ENCODE peak calls at places on chromosome 1, in seven cellular contexts. P, Q, A, L, R, I and T are unnamed samples.

GRCh38 chr1:16146888-16147614 is 8.8 kb downstream of the EPHA2 start:
- DNase-seq in P (no peak), R (no peak), Q (no peak), A (no peak), I (no peak), L (no peak), T (no peak)

GRCh38 chr1:150895618-150896017 is 8.7 kb downstream of the CTXND2 start:
- DNase-seq in P (no peak), A (peak), R (no peak), Q (peak), I (peak), L (no peak), T (no peak)

GRCh38 chr1:235450886-235451457 is 53.3 kb downstream of the B3GALNT2 start:
- DNase-seq in P (no peak), A (no peak), L (no peak), Q (no peak), I (no peak), R (no peak), T (no peak)

GRCh38 chr1:92784051-92784638 is 763 bp downstream of the EVI5 start:
- DNase-seq in Q (peak), R (peak), P (no peak), I (no peak), A (peak), L (peak), T (no peak)

GRCh38 chr1:213418268-213419068 is 367.4 kb downstream of the RPS6KC1 start:
- DNase-seq in A (no peak), Q (no peak), P (no peak), L (no peak), R (no peak), I (no peak), T (no peak)

GRCh38 chr1:43552059-43552742 is 21.5 kb downstream of the PTPRF start:
- DNase-seq in A (no peak), I (no peak), Q (no peak), P (no peak), R (no peak), L (no peak), T (no peak)

GRCh38 chr1:179126338-179127060 is 44.6 kb downstream of the TOR3A start:
- DNase-seq in R (peak), A (no peak), I (no peak), Q (peak), P (no peak), L (no peak), T (no peak)

GRCh38 chr1:21318714-21319159 is 28.5 kb upstream of the ECE1 start:
- DNase-seq in P (no peak), A (peak), R (peak), I (no peak), Q (peak), L (no peak), T (no peak)

GRCh38 chr1:69569281-69569970 is 1.7 kb downstream of the LRRC7 start:
- DNase-seq in L (no peak), I (no peak), P (no peak), Q (no peak), R (no peak), A (no peak), T (no peak)

GRCh38 chr1:164184273-164184672 is 374.7 kb upstream of the PBX1 start:
- DNase-seq in I (no peak), P (no peak), Q (no peak), R (no peak), A (no peak), L (no peak), T (no peak)

GRCh38 chr1:151221616-151222015 is 23.3 kb downstream of the PIP5K1A start:
- DNase-seq in P (no peak), A (no peak), L (no peak), R (no peak), Q (peak), I (no peak), T (no peak)

GRCh38 chr1:13893456-13893855 is 193.5 kb downstream of the PRDM2 start:
- DNase-seq in Q (no peak), L (no peak), A (no peak), R (no peak), P (no peak), I (no peak), T (no peak)

GRCh38 chr1:230948903-230949302 is 29.8 kb downstream of the TTC13 start:
- DNase-seq in R (no peak), P (no peak), L (no peak), I (no peak), A (no peak), Q (no peak), T (no peak)

GRCh38 chr1:202625416-202626360 is 84.6 kb downstream of the SYT2 start:
- DNase-seq in Q (peak), L (peak), A (peak), R (peak), P (peak), I (peak), T (peak)

GRCh38 chr1:245512181-245512888 is 357.6 kb downstream of the KIF26B start:
- DNase-seq in Q (peak), I (no peak), P (no peak), L (no peak), A (no peak), R (no peak), T (no peak)

GRCh38 chr1:200659269-200659668 is 10.4 kb downstream of the DDX59 start:
- DNase-seq in Q (no peak), R (no peak), L (no peak), A (peak), P (no peak), I (no peak), T (no peak)

GRCh38 chr1:236302941-236303340 is 21.2 kb upstream of the ERO1B start:
- DNase-seq in R (no peak), L (peak), P (no peak), I (no peak), A (no peak), Q (no peak), T (no peak)

GRCh38 chr1:100213141-100213540 is 35.1 kb upstream of the LRRC39 start:
- DNase-seq in R (no peak), P (no peak), L (no peak), Q (no peak), A (no peak), I (no peak), T (no peak)

GRCh38 chr1:40679165-40679953 is 12.1 kb upstream of the NFYC start:
- DNase-seq in P (no peak), A (no peak), R (no peak), L (no peak), I (no peak), Q (no peak), T (peak)

GRCh38 chr1:6603851-6604558 is 1.3 kb upstream of the KLHL21 start:
- DNase-seq in I (no peak), L (no peak), Q (peak), P (peak), R (peak), A (peak), T (no peak)

GRCh38 chr1:214439352-214440119 is 111.9 kb downstream of the PTPN14 start:
- DNase-seq in A (no peak), R (no peak), L (peak), I (no peak), Q (peak), P (no peak), T (no peak)

GRCh38 chr1:200903793-200904192 is 9.1 kb downstream of the INAVA start:
- DNase-seq in R (no peak), P (no peak), L (no peak), I (no peak), A (no peak), Q (no peak), T (no peak)

GRCh38 chr1:24036080-24036479 is 56.0 kb upstream of the SRSF10 start:
- DNase-seq in I (no peak), L (no peak), A (no peak), Q (no peak), R (no peak), P (no peak), T (no peak)

GRCh38 chr1:15876357-15876756 is 28.9 kb downstream of the SPEN start:
- DNase-seq in I (no peak), A (peak), Q (no peak), L (no peak), P (no peak), R (no peak), T (no peak)

GRCh38 chr1:93758842-93759515 is 77.3 kb upstream of the BCAR3 start:
- DNase-seq in R (no peak), L (no peak), Q (peak), A (peak), P (no peak), I (no peak), T (no peak)

GRCh38 chr1:248622491-248623106 is 12.3 kb downstream of the OR2T11 start:
- DNase-seq in Q (peak), I (peak), R (no peak), A (no peak), P (no peak), L (peak), T (no peak)

GRCh38 chr1:82492168-82492567 is 691.4 kb downstream of the ADGRL2 start:
- DNase-seq in R (peak), L (no peak), Q (no peak), A (no peak), I (no peak), P (no peak), T (no peak)

GRCh38 chr1:10899490-10900264 is 103.2 kb upstream of the CASZ1 start:
- DNase-seq in R (no peak), Q (peak), L (no peak), I (no peak), A (no peak), P (no peak), T (no peak)

GRCh38 chr1:185652348-185652747 is 81.8 kb upstream of the HMCN1 start:
- DNase-seq in A (no peak), R (no peak), I (no peak), Q (peak), L (peak), P (no peak), T (no peak)
- TF ChIP-seq CTCF in A (peak), R (peak), I (peak), Q (peak), L (peak), P (peak), T (no peak)

DNA sequence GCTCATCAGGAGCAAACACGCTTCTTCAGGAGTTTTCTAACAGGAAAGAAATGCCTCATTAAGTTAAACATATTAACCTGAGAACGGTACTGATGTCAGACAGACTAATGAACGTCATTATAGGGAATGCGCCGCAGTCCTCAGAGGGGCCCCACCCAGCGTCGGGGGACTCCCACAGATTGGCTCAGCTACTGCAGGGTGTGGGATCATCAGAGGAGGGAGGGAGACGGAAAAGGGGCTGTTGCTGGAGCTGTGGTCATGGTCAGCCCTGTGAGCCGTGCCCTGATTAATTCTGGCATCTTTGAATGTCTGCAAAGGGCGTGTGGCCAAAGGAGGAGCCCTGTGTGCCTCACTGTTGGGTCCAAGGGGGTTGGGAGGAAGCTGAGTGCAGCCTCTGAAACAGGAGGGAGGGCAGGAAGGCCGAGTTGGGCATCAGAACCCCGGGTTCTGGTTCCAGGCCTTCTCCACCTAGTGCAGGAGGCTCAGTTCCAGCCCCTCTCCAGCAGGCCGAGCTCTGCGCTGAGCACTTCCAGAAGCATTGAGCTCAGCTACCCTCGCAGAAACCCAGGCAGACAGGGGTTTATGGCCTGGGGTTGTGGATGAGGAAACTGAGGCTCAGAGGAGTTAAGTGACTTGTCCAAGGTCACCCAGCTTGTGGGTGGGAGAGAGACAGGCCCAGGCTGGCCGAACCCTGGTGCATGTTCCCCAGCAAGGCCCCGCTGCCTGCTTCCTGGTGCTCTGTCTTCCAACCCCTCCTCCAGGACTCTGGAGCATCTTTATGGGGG is 348.7 kb downstream of the PTPRU start:
- DNase-seq in I (no peak), L (no peak), A (no peak), Q (peak), P (no peak), R (no peak), T (no peak)
- TF ChIP-seq CTCF in I (no peak), L (no peak), A (no peak), Q (no peak), P (no peak), R (no peak), T (no peak)

GRCh38 chr1:234231893-234232276 is 141.4 kb upstream of the COA6 start:
- DNase-seq in P (no peak), L (no peak), I (no peak), Q (no peak), R (no peak), A (no peak), T (no peak)
- TF ChIP-seq CTCF in P (no peak), L (no peak), I (no peak), Q (no peak), R (no peak), A (no peak), T (peak)

GRCh38 chr1:58783993-58784757 is at the start of gene JUN:
- DNase-seq in A (peak), R (peak), Q (peak), L (peak), P (peak), I (peak), T (peak)

GRCh38 chr1:58781541-58782307 is 2.1 kb downstream of the JUN start:
- DNase-seq in L (peak), R (peak), P (peak), Q (peak), A (no peak), I (no peak), T (peak)

GRCh38 chr1:58783090-58783992 is 506 bp downstream of the JUN start:
- DNase-seq in Q (peak), L (peak), I (no peak), P (peak), A (peak), R (peak), T (peak)

GRCh38 chr1:58780586-58781452 is 3.0 kb downstream of the JUN start:
- DNase-seq in A (no peak), Q (no peak), L (no peak), R (no peak), P (no peak), I (no peak), T (no peak)

DNA sequence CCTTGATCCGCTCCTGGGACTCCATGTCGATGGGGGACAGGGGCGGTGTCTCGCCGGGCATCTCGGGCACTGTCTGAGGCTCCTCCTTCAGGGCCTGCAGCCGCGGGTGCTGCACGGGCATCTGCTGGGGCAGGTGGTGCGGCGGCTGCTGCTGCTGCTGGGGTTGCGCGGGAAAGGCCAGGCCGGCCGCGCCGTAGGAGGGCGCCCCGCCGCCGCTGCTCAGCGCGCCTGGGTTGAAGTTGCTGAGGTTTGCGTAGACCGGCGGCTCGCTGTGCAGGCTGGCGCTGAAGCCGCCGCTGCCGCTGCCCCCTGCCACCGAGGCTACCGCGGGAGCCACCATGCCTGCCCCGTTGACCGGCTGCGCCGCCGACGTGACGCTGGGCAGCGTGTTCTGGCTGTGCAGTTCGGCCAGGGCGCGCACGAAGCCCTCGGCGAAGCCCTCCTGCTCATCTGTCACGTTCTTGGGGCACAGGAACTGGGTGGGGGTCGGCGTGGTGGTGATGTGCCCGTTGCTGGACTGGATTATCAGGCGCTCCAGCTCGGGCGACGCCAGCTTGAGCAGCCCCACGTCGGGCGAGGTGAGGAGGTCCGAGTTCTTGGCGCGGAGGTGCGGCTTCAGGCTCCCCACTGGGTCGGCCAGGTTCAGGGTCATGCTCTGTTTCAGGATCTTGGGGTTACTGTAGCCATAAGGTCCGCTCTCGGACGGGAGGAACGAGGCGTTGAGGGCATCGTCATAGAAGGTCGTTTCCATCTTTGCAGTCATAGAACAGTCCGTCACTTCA is 1.3 kb downstream of the JUN start:
- DNase-seq in A (no peak), P (peak), I (no peak), R (peak), Q (no peak), L (peak), T (peak)
- TF ChIP-seq CTCF in A (no peak), P (no peak), I (peak), R (peak), Q (no peak), L (peak), T (no peak)

DNA sequence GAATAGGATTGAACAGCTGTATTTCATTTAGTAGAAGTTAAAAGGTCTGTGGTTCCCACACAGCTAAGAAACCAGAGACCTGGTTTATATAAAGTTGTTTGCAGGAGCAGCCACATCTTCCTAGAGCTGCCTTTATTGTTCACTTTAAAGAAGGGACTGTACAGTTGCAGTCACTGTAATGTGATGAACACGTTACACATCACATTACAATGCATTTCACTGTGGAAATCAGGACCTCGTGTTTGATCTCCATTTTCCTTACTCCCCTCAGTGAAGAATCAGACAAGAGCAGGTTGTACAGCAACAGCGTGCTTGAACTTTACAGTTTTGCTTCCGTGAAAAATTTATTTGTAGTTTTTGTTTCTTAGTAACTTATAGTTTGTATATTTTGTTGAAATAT is 1.3 kb downstream of the GBP6 start:
- DNase-seq in R (no peak), A (no peak), I (no peak), P (no peak), Q (no peak), L (no peak), T (no peak)
- TF ChIP-seq CTCF in R (no peak), A (no peak), I (no peak), P (no peak), Q (no peak), L (no peak), T (no peak)